ENCODE peak calls at places on chromosomes 7 and 10, in seven cellular contexts. One of them, this sample, is unnamed.

GRCh38 chr7:7051221-7051877 is 131.0 kb upstream of the C1GALT1 start:
- DNase-seq in A549: no peak
- DNase-seq in AG04450: no peak
- DNase-seq in cardiac muscle cell: no peak
- DNase-seq in CD4-positive, alpha-beta memory T cell: no peak
- DNase-seq in astrocyte: no peak
- DNase-seq in left ventricle myocardium inferior: no peak
- DNase-seq in this sample: no peak

GRCh38 chr10:71092812-71093391 is 119.5 kb upstream of the UNC5B start:
- DNase-seq in A549: no peak
- DNase-seq in AG04450: no peak
- DNase-seq in cardiac muscle cell: peak; percentile 42
- DNase-seq in CD4-positive, alpha-beta memory T cell: no peak
- DNase-seq in astrocyte: no peak
- DNase-seq in left ventricle myocardium inferior: no peak
- DNase-seq in this sample: no peak

GRCh38 chr7:82964150-82964882 is 198.4 kb downstream of the PCLO start:
- DNase-seq in A549: no peak
- DNase-seq in AG04450: no peak
- DNase-seq in cardiac muscle cell: peak; percentile 5
- DNase-seq in CD4-positive, alpha-beta memory T cell: no peak
- DNase-seq in astrocyte: no peak
- DNase-seq in left ventricle myocardium inferior: no peak
- DNase-seq in this sample: no peak

GRCh38 chr7:15399446-15399845 is 162.4 kb downstream of the AGMO start:
- DNase-seq in A549: no peak
- DNase-seq in AG04450: no peak
- DNase-seq in cardiac muscle cell: no peak
- DNase-seq in CD4-positive, alpha-beta memory T cell: no peak
- DNase-seq in astrocyte: no peak
- DNase-seq in left ventricle myocardium inferior: no peak
- DNase-seq in this sample: no peak

GRCh38 chr10:28503114-28503513 is 29.8 kb upstream of the WAC start:
- DNase-seq in A549: no peak
- DNase-seq in AG04450: no peak
- DNase-seq in cardiac muscle cell: no peak
- DNase-seq in CD4-positive, alpha-beta memory T cell: no peak
- DNase-seq in astrocyte: no peak
- DNase-seq in left ventricle myocardium inferior: no peak
- DNase-seq in this sample: no peak

GRCh38 chr10:64519831-64520230 is 998.6 kb downstream of the REEP3 start:
- DNase-seq in A549: no peak
- DNase-seq in AG04450: no peak
- DNase-seq in cardiac muscle cell: no peak
- DNase-seq in CD4-positive, alpha-beta memory T cell: no peak
- DNase-seq in astrocyte: no peak
- DNase-seq in left ventricle myocardium inferior: no peak
- DNase-seq in this sample: no peak

GRCh38 chr10:7085913-7086589 is 324.8 kb downstream of the SFMBT2 start:
- DNase-seq in A549: no peak
- DNase-seq in AG04450: no peak
- DNase-seq in cardiac muscle cell: peak; percentile 54
- DNase-seq in CD4-positive, alpha-beta memory T cell: no peak
- DNase-seq in astrocyte: peak; percentile 67
- DNase-seq in left ventricle myocardium inferior: no peak
- DNase-seq in this sample: no peak

GRCh38 chr7:26863504-26864308 is 684 bp downstream of the SKAP2 start:
- DNase-seq in A549: peak; percentile 20
- DNase-seq in AG04450: no peak
- DNase-seq in cardiac muscle cell: no peak
- DNase-seq in CD4-positive, alpha-beta memory T cell: no peak
- DNase-seq in astrocyte: peak; percentile 5
- DNase-seq in left ventricle myocardium inferior: no peak
- DNase-seq in this sample: no peak

GRCh38 chr7:51138121-51139085 is 178.2 kb downstream of the COBL start:
- DNase-seq in A549: no peak
- DNase-seq in AG04450: no peak
- DNase-seq in cardiac muscle cell: no peak
- DNase-seq in CD4-positive, alpha-beta memory T cell: no peak
- DNase-seq in astrocyte: no peak
- DNase-seq in left ventricle myocardium inferior: no peak
- DNase-seq in this sample: no peak

GRCh38 chr7:134509010-134509409 is 18.4 kb upstream of the AKR1B10 start:
- DNase-seq in A549: no peak
- DNase-seq in AG04450: no peak
- DNase-seq in cardiac muscle cell: no peak
- DNase-seq in CD4-positive, alpha-beta memory T cell: no peak
- DNase-seq in astrocyte: no peak
- DNase-seq in left ventricle myocardium inferior: no peak
- DNase-seq in this sample: no peak

GRCh38 chr7:118153551-118154177 is 30.3 kb upstream of the LSM8 start:
- DNase-seq in A549: no peak
- DNase-seq in AG04450: no peak
- DNase-seq in cardiac muscle cell: peak; percentile 39
- DNase-seq in CD4-positive, alpha-beta memory T cell: peak; percentile 26
- DNase-seq in astrocyte: no peak
- DNase-seq in left ventricle myocardium inferior: no peak
- DNase-seq in this sample: peak; percentile 24

GRCh38 chr10:9052767-9053166 is 998.3 kb downstream of the GATA3 start:
- DNase-seq in A549: no peak
- DNase-seq in AG04450: no peak
- DNase-seq in cardiac muscle cell: no peak
- DNase-seq in CD4-positive, alpha-beta memory T cell: no peak
- DNase-seq in astrocyte: no peak
- DNase-seq in left ventricle myocardium inferior: no peak
- DNase-seq in this sample: no peak

GRCh38 chr7:64965594-64965993 is 25.2 kb downstream of the ZNF117 start:
- DNase-seq in A549: no peak
- DNase-seq in AG04450: no peak
- DNase-seq in cardiac muscle cell: no peak
- DNase-seq in CD4-positive, alpha-beta memory T cell: no peak
- DNase-seq in astrocyte: no peak
- DNase-seq in left ventricle myocardium inferior: no peak
- DNase-seq in this sample: no peak

GRCh38 chr10:43160067-43160918 is 22.0 kb downstream of the CSGALNACT2 start:
- DNase-seq in A549: no peak
- DNase-seq in AG04450: no peak
- DNase-seq in cardiac muscle cell: no peak
- DNase-seq in CD4-positive, alpha-beta memory T cell: no peak
- DNase-seq in astrocyte: peak; percentile 87
- DNase-seq in left ventricle myocardium inferior: no peak
- DNase-seq in this sample: peak; percentile 33

GRCh38 chr10:52949899-52950298 is 177.3 kb upstream of the MBL2 start:
- DNase-seq in A549: no peak
- DNase-seq in AG04450: no peak
- DNase-seq in cardiac muscle cell: peak; percentile 10
- DNase-seq in CD4-positive, alpha-beta memory T cell: no peak
- DNase-seq in astrocyte: no peak
- DNase-seq in left ventricle myocardium inferior: no peak
- DNase-seq in this sample: no peak

GRCh38 chr10:51147644-51148399 is 73.5 kb downstream of the PRKG1 start:
- DNase-seq in A549: no peak
- DNase-seq in AG04450: no peak
- DNase-seq in cardiac muscle cell: no peak
- DNase-seq in CD4-positive, alpha-beta memory T cell: no peak
- DNase-seq in astrocyte: no peak
- DNase-seq in left ventricle myocardium inferior: no peak
- DNase-seq in this sample: no peak

GRCh38 chr10:33799281-33799943 is 464.9 kb upstream of the NRP1 start:
- DNase-seq in A549: no peak
- DNase-seq in AG04450: no peak
- DNase-seq in cardiac muscle cell: peak; percentile 34
- DNase-seq in CD4-positive, alpha-beta memory T cell: no peak
- DNase-seq in astrocyte: peak; percentile 11
- DNase-seq in left ventricle myocardium inferior: no peak
- DNase-seq in this sample: no peak

GRCh38 chr7:107392811-107393210 is 77.0 kb upstream of the GPR22 start:
- DNase-seq in A549: no peak
- DNase-seq in AG04450: no peak
- DNase-seq in cardiac muscle cell: no peak
- DNase-seq in CD4-positive, alpha-beta memory T cell: no peak
- DNase-seq in astrocyte: no peak
- DNase-seq in left ventricle myocardium inferior: no peak
- DNase-seq in this sample: no peak

GRCh38 chr7:93719546-93719945 is 145.0 kb upstream of the CALCR start:
- DNase-seq in A549: no peak
- DNase-seq in AG04450: no peak
- DNase-seq in cardiac muscle cell: no peak
- DNase-seq in CD4-positive, alpha-beta memory T cell: no peak
- DNase-seq in astrocyte: peak; percentile 98
- DNase-seq in left ventricle myocardium inferior: no peak
- DNase-seq in this sample: no peak

GRCh38 chr10:95756061-95756751 is at the start of gene ENTPD1:
- DNase-seq in A549: no peak
- DNase-seq in AG04450: peak; percentile 0
- DNase-seq in cardiac muscle cell: peak; percentile 9
- DNase-seq in CD4-positive, alpha-beta memory T cell: no peak
- DNase-seq in astrocyte: no peak
- DNase-seq in left ventricle myocardium inferior: no peak
- DNase-seq in this sample: peak; percentile 54

GRCh38 chr7:100719523-100720319 is 547 bp upstream of the EPO start:
- DNase-seq in A549: no peak
- DNase-seq in AG04450: peak; percentile 11
- DNase-seq in cardiac muscle cell: no peak
- DNase-seq in CD4-positive, alpha-beta memory T cell: no peak
- DNase-seq in astrocyte: peak; percentile 19
- DNase-seq in left ventricle myocardium inferior: no peak
- DNase-seq in this sample: no peak

GRCh38 chr10:14414901-14415300 is 84.2 kb upstream of the FRMD4A start:
- DNase-seq in A549: no peak
- DNase-seq in AG04450: peak; percentile 32
- DNase-seq in cardiac muscle cell: no peak
- DNase-seq in CD4-positive, alpha-beta memory T cell: no peak
- DNase-seq in astrocyte: peak; percentile 89
- DNase-seq in left ventricle myocardium inferior: no peak
- DNase-seq in this sample: no peak

GRCh38 chr7:191105-192034 is 1.0 kb upstream of the FAM20C start:
- DNase-seq in A549: peak; percentile 35
- DNase-seq in AG04450: peak; percentile 68
- DNase-seq in cardiac muscle cell: peak; percentile 15
- DNase-seq in CD4-positive, alpha-beta memory T cell: no peak
- DNase-seq in astrocyte: peak; percentile 93
- DNase-seq in left ventricle myocardium inferior: peak; percentile 45
- DNase-seq in this sample: no peak

GRCh38 chr7:134031835-134032617 is 95.1 kb upstream of the LRGUK start:
- DNase-seq in A549: no peak
- DNase-seq in AG04450: no peak
- DNase-seq in cardiac muscle cell: peak; percentile 23
- DNase-seq in CD4-positive, alpha-beta memory T cell: no peak
- DNase-seq in astrocyte: no peak
- DNase-seq in left ventricle myocardium inferior: peak; percentile 24
- DNase-seq in this sample: no peak

GRCh38 chr7:31122649-31123058 is 70.5 kb downstream of the ADCYAP1R1 start:
- DNase-seq in A549: peak; percentile 46
- DNase-seq in AG04450: peak; percentile 81
- DNase-seq in cardiac muscle cell: peak; percentile 75
- DNase-seq in CD4-positive, alpha-beta memory T cell: peak; percentile 27
- DNase-seq in astrocyte: peak; percentile 69
- DNase-seq in left ventricle myocardium inferior: peak; percentile 48
- DNase-seq in this sample: peak; percentile 61

GRCh38 chr7:121372376-121373024 is 23.6 kb downstream of the FAM3C start:
- DNase-seq in A549: no peak
- DNase-seq in AG04450: no peak
- DNase-seq in cardiac muscle cell: no peak
- DNase-seq in CD4-positive, alpha-beta memory T cell: no peak
- DNase-seq in astrocyte: peak; percentile 64
- DNase-seq in left ventricle myocardium inferior: no peak
- DNase-seq in this sample: no peak

GRCh38 chr7:81584667-81585066 is 185.2 kb downstream of the HGF start:
- DNase-seq in A549: no peak
- DNase-seq in AG04450: no peak
- DNase-seq in cardiac muscle cell: no peak
- DNase-seq in CD4-positive, alpha-beta memory T cell: no peak
- DNase-seq in astrocyte: no peak
- DNase-seq in left ventricle myocardium inferior: no peak
- DNase-seq in this sample: no peak
- H3K4me3 ChIP-seq in A549: no peak overlapping the region
- H3K4me3 ChIP-seq in AG04450: no peak overlapping the region
- H3K4me3 ChIP-seq in cardiac muscle cell: no peak overlapping the region
- H3K4me3 ChIP-seq in CD4-positive, alpha-beta memory T cell: no peak overlapping the region
- H3K4me3 ChIP-seq in astrocyte: no peak overlapping the region
- H3K4me3 ChIP-seq in left ventricle myocardium inferior: no peak overlapping the region
- H3K4me3 ChIP-seq in this sample: no peak overlapping the region

DNA sequence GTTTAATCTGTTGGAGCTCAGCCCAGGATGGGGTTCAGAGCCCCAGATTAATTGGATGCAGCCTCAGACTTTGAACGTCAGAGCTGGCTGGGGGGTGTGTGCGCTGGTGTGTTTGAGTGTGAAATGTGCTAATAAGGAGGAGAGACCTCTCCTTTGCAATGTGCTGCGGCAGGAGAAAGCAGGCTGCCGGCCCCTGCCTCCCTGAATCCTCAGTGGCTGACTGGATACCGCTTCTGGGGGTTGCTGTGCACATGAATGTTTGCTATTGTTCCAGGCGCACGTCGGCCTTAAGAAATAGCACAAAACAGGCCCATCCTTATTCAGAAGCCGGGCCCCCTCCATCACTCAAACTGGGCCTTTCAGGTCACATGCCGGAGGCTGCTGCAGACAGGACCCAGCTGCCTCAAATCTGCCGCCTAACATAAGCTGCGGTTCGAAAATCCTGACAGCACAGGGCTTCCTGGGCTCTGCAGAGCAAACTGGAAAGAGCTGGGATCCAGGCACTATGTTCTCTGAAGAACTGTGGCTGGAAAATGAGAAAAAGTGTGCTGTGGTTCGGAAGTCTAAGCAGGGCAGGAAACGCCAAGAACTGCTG is 83.9 kb upstream of the PRR15 start:
- DNase-seq in A549: no peak
- DNase-seq in AG04450: no peak
- DNase-seq in cardiac muscle cell: no peak
- DNase-seq in CD4-positive, alpha-beta memory T cell: no peak
- DNase-seq in astrocyte: no peak
- DNase-seq in left ventricle myocardium inferior: no peak
- DNase-seq in this sample: no peak
- H3K27ac ChIP-seq in A549: no peak overlapping the region
- H3K27ac ChIP-seq in AG04450: no peak overlapping the region
- H3K27ac ChIP-seq in cardiac muscle cell: peak overlapping the region; percentile 41
- H3K27ac ChIP-seq in CD4-positive, alpha-beta memory T cell: no peak overlapping the region
- H3K27ac ChIP-seq in astrocyte: no peak overlapping the region
- H3K27ac ChIP-seq in left ventricle myocardium inferior: peak overlapping the region; percentile 80
- H3K27ac ChIP-seq in this sample: no peak overlapping the region

DNA sequence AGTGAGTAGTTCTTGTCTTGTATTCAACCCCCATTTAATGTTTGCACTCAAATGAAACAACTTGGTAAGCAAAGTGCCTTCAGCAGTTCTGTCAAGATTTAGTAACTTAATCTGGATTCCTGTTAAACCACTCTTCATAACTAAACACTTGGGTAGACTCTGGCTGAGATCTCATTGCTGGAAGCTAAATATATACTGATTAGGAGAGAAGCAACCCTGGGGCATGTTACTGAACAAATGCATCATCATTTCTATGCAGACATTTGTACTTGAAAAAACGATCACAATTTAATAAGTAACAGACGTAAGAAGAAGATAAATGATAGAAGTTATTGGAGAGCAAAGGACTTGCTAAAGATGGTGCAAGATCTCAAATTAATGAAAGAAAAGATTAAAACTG is 308.4 kb upstream of the POM121L12 start:
- DNase-seq in A549: no peak
- DNase-seq in AG04450: no peak
- DNase-seq in cardiac muscle cell: peak; percentile 24
- DNase-seq in CD4-positive, alpha-beta memory T cell: no peak
- DNase-seq in astrocyte: no peak
- DNase-seq in left ventricle myocardium inferior: no peak
- DNase-seq in this sample: no peak
- H3K9me3 ChIP-seq in A549: no peaks in the 10 kb centered on the region
- H3K9me3 ChIP-seq in AG04450: peaks cover 11% of the 10 kb centered on the region
- H3K9me3 ChIP-seq in cardiac muscle cell: no peaks in the 10 kb centered on the region
- H3K9me3 ChIP-seq in CD4-positive, alpha-beta memory T cell: no peaks in the 10 kb centered on the region
- H3K9me3 ChIP-seq in astrocyte: no peaks in the 10 kb centered on the region
- H3K9me3 ChIP-seq in left ventricle myocardium inferior: no peaks in the 10 kb centered on the region
- H3K9me3 ChIP-seq in this sample: no peaks in the 10 kb centered on the region

GRCh38 chr7:22400150-22400814 is 43.3 kb upstream of the RAPGEF5 start:
- DNase-seq in A549: no peak
- DNase-seq in AG04450: no peak
- DNase-seq in cardiac muscle cell: no peak
- DNase-seq in CD4-positive, alpha-beta memory T cell: no peak
- DNase-seq in astrocyte: no peak
- DNase-seq in left ventricle myocardium inferior: no peak
- DNase-seq in this sample: no peak
- H3K4me3 ChIP-seq in A549: no peak overlapping the region
- H3K4me3 ChIP-seq in AG04450: no peak overlapping the region
- H3K4me3 ChIP-seq in cardiac muscle cell: no peak overlapping the region
- H3K4me3 ChIP-seq in CD4-positive, alpha-beta memory T cell: no peak overlapping the region
- H3K4me3 ChIP-seq in astrocyte: no peak overlapping the region
- H3K4me3 ChIP-seq in left ventricle myocardium inferior: no peak overlapping the region
- H3K4me3 ChIP-seq in this sample: no peak overlapping the region

This sample was measured in CD4-positive, CD25-positive, alpha-beta regulatory T cell.